ENCODE peak calls at places on chromosomes 6 and 20, in four cellular contexts. One of them, this sample, is unnamed.
A peak's percentile ranks its signal among the peaks of the same experiment; 100 is the strongest.

GRCh38 chr6:33297956-33298772 is 578 bp downstream of the RGL2 start:
- DNase-seq in kidney: peak; percentile 89
- DNase-seq in AG04449: no peak
- DNase-seq in stimulated activated CD4-positive, alpha-beta T cell treated with anti-CD3 and anti-CD28 coated beads, Interleukin-1b, Interleukin-23, amount 100 ng/mL, for 48 hours: peak; percentile 69
- DNase-seq in this sample: peak; percentile 84

GRCh38 chr6:143270026-143270425 is 180.5 kb downstream of the ADAT2 start:
- DNase-seq in kidney: no peak
- DNase-seq in AG04449: no peak
- DNase-seq in stimulated activated CD4-positive, alpha-beta T cell treated with anti-CD3 and anti-CD28 coated beads, Interleukin-1b, Interleukin-23, amount 100 ng/mL, for 48 hours: no peak
- DNase-seq in this sample: no peak

GRCh38 chr20:53763707-53764415 is 170.2 kb upstream of the ZNF217 start:
- DNase-seq in kidney: no peak
- DNase-seq in AG04449: no peak
- DNase-seq in stimulated activated CD4-positive, alpha-beta T cell treated with anti-CD3 and anti-CD28 coated beads, Interleukin-1b, Interleukin-23, amount 100 ng/mL, for 48 hours: no peak
- DNase-seq in this sample: peak; percentile 68

GRCh38 chr6:117346142-117346930 is 79.4 kb downstream of the ROS1 start:
- DNase-seq in kidney: no peak
- DNase-seq in AG04449: no peak
- DNase-seq in stimulated activated CD4-positive, alpha-beta T cell treated with anti-CD3 and anti-CD28 coated beads, Interleukin-1b, Interleukin-23, amount 100 ng/mL, for 48 hours: no peak
- DNase-seq in this sample: no peak

GRCh38 chr6:1190361-1190760 is 121.5 kb upstream of the FOXQ1 start:
- DNase-seq in kidney: no peak
- DNase-seq in AG04449: peak; percentile 70
- DNase-seq in stimulated activated CD4-positive, alpha-beta T cell treated with anti-CD3 and anti-CD28 coated beads, Interleukin-1b, Interleukin-23, amount 100 ng/mL, for 48 hours: no peak
- DNase-seq in this sample: no peak

GRCh38 chr6:110509617-110510231 is 33.3 kb upstream of the SLC22A16 start:
- DNase-seq in kidney: no peak
- DNase-seq in AG04449: no peak
- DNase-seq in stimulated activated CD4-positive, alpha-beta T cell treated with anti-CD3 and anti-CD28 coated beads, Interleukin-1b, Interleukin-23, amount 100 ng/mL, for 48 hours: no peak
- DNase-seq in this sample: no peak

GRCh38 chr20:17161661-17162410 is 65.0 kb upstream of the PCSK2 start:
- DNase-seq in kidney: no peak
- DNase-seq in AG04449: no peak
- DNase-seq in stimulated activated CD4-positive, alpha-beta T cell treated with anti-CD3 and anti-CD28 coated beads, Interleukin-1b, Interleukin-23, amount 100 ng/mL, for 48 hours: no peak
- DNase-seq in this sample: no peak

GRCh38 chr20:61895016-61895415 is 170.7 kb downstream of the TAF4 start:
- DNase-seq in kidney: peak; percentile 72
- DNase-seq in AG04449: no peak
- DNase-seq in stimulated activated CD4-positive, alpha-beta T cell treated with anti-CD3 and anti-CD28 coated beads, Interleukin-1b, Interleukin-23, amount 100 ng/mL, for 48 hours: no peak
- DNase-seq in this sample: no peak

GRCh38 chr20:20235681-20236080 is 132.2 kb upstream of the INSM1 start:
- DNase-seq in kidney: no peak
- DNase-seq in AG04449: no peak
- DNase-seq in stimulated activated CD4-positive, alpha-beta T cell treated with anti-CD3 and anti-CD28 coated beads, Interleukin-1b, Interleukin-23, amount 100 ng/mL, for 48 hours: no peak
- DNase-seq in this sample: no peak

GRCh38 chr20:59819496-59820203 is 113.8 kb downstream of the SYCP2 start:
- DNase-seq in kidney: peak; percentile 50
- DNase-seq in AG04449: no peak
- DNase-seq in stimulated activated CD4-positive, alpha-beta T cell treated with anti-CD3 and anti-CD28 coated beads, Interleukin-1b, Interleukin-23, amount 100 ng/mL, for 48 hours: no peak
- DNase-seq in this sample: no peak

GRCh38 chr6:90284745-90285481 is 11.7 kb downstream of the BACH2 start:
- DNase-seq in kidney: no peak
- DNase-seq in AG04449: no peak
- DNase-seq in stimulated activated CD4-positive, alpha-beta T cell treated with anti-CD3 and anti-CD28 coated beads, Interleukin-1b, Interleukin-23, amount 100 ng/mL, for 48 hours: peak; percentile 20
- DNase-seq in this sample: no peak